ENCODE peak calls at places on chromosomes 2 and 18, in nine cellular contexts. N, U, H, Y, S, L, F, Z and R are unnamed samples.

GRCh38 chr2:137115081-137115713 is 349.9 kb downstream of the THSD7B start:
- DNase-seq in Z (no peak), H (no peak), U (no peak), L (no peak), F (no peak), Y (peak; percentile 35), N (no peak), S (no peak), R (no peak)

GRCh38 chr2:129469389-129469788 is 510.1 kb upstream of the RAB6C start:
- DNase-seq in Y (no peak), L (no peak), F (peak; percentile 25), H (no peak), U (no peak), N (no peak), S (no peak), Z (no peak), R (peak; percentile 3)

GRCh38 chr2:8216397-8216796 is 465.5 kb upstream of the ID2 start:
- DNase-seq in Y (no peak), N (no peak), L (no peak), Z (no peak), H (no peak), S (no peak), F (no peak), U (no peak), R (no peak)

GRCh38 chr2:68687018-68687417 is 43.6 kb downstream of the PROKR1 start:
- DNase-seq in Y (no peak), U (no peak), F (no peak), N (no peak), H (no peak), L (no peak), S (no peak), Z (no peak), R (no peak)

GRCh38 chr2:28444951-28445350 is 50.9 kb upstream of the PLB1 start:
- DNase-seq in F (no peak), N (no peak), S (no peak), Y (no peak), H (no peak), Z (no peak), U (no peak), L (no peak), R (no peak)

GRCh38 chr2:47004905-47005495 is 89.4 kb upstream of the MCFD2 start:
- DNase-seq in S (no peak), F (no peak), H (no peak), Y (no peak), N (no peak), L (no peak), Z (no peak), U (no peak), R (no peak)

GRCh38 chr18:22840606-22841144 is 92.5 kb upstream of the RBBP8 start:
- DNase-seq in S (no peak), H (no peak), U (no peak), F (no peak), L (no peak), N (no peak), Z (peak; percentile 52), Y (no peak), R (no peak)

GRCh38 chr2:19488009-19488691 is 129.7 kb upstream of the OSR1 start:
- DNase-seq in F (no peak), L (no peak), N (no peak), S (peak; percentile 69), U (no peak), H (no peak), Y (no peak), Z (peak; percentile 12), R (peak; percentile 89)

GRCh38 chr2:8685697-8686358 is 4.0 kb downstream of the ID2 start:
- DNase-seq in Y (peak; percentile 41), F (peak; percentile 72), Z (no peak), S (peak; percentile 66), L (peak; percentile 67), H (peak; percentile 93), N (peak; percentile 75), U (no peak), R (peak; percentile 63)

GRCh38 chr18:55387139-55387984 is 200.6 kb downstream of the TCF4 start:
- DNase-seq in N (no peak), U (no peak), Z (no peak), S (peak; percentile 1), F (no peak), L (no peak), H (no peak), Y (no peak), R (no peak)

GRCh38 chr2:130853391-130853790 is 16.7 kb downstream of the ARHGEF4 start:
- DNase-seq in U (no peak), S (no peak), F (no peak), N (no peak), H (no peak), L (no peak), Z (no peak), Y (no peak), R (no peak)

GRCh38 chr2:19706332-19706731 is 195.5 kb downstream of the TTC32 start:
- DNase-seq in Y (no peak), U (no peak), F (no peak), Z (no peak), L (no peak), N (no peak), S (no peak), H (no peak), R (peak; percentile 61)

GRCh38 chr2:167759531-167759930 is 487.9 kb downstream of the STK39 start:
- DNase-seq in Y (no peak), N (no peak), L (no peak), Z (no peak), S (no peak), H (no peak), F (no peak), U (no peak), R (no peak)

GRCh38 chr2:130391058-130391871 is 35.4 kb downstream of the PTPN18 start:
- DNase-seq in U (peak; percentile 41), Y (no peak), S (peak; percentile 65), L (peak; percentile 62), Z (no peak), F (peak; percentile 86), H (peak; percentile 75), N (peak; percentile 54), R (peak; percentile 78)

GRCh38 chr2:167487728-167488127 is 599.4 kb downstream of the XIRP2 start:
- DNase-seq in Z (no peak), N (no peak), F (no peak), L (no peak), H (no peak), Y (no peak), S (no peak), U (no peak), R (no peak)

GRCh38 chr2:8694737-8695136 is 12.9 kb downstream of the ID2 start:
- DNase-seq in N (no peak), S (peak; percentile 39), Z (no peak), F (no peak), U (no peak), H (no peak), L (no peak), Y (no peak), R (peak; percentile 11)

GRCh38 chr2:3458396-3459184 is 60.7 kb downstream of the ADI1 start:
- DNase-seq in H (no peak), N (no peak), L (no peak), Y (no peak), U (no peak), F (no peak), Z (no peak), S (no peak), R (no peak)

GRCh38 chr2:9397201-9397600 is 26.1 kb downstream of the ITGB1BP1 start:
- DNase-seq in H (no peak), Y (no peak), N (no peak), S (no peak), F (no peak), Z (no peak), U (no peak), L (no peak), R (no peak)

GRCh38 chr18:51498085-51498855 is 300.8 kb upstream of the MEX3C start:
- DNase-seq in L (no peak), F (no peak), S (no peak), Z (no peak), H (no peak), Y (peak; percentile 4), N (no peak), U (no peak), R (no peak)

GRCh38 chr2:109637749-109638570 is 23.8 kb downstream of the SOWAHC start:
- DNase-seq in F (no peak), Y (no peak), L (no peak), S (peak; percentile 32), H (no peak), N (no peak), Z (no peak), U (no peak), R (no peak)

GRCh38 chr18:49617329-49617695 is 55.5 kb downstream of the LIPG start:
- DNase-seq in U (no peak), S (no peak), F (no peak), Y (no peak), L (no peak), H (no peak), Z (no peak), N (no peak), R (no peak)

GRCh38 chr2:33167655-33168245 is 221.0 kb downstream of the LTBP1 start:
- DNase-seq in Y (no peak), S (no peak), F (no peak), U (no peak), L (no peak), H (no peak), Z (no peak), N (no peak), R (peak; percentile 6)

GRCh38 chr18:55779711-55780590 is 192.0 kb upstream of the TCF4 start:
- DNase-seq in L (peak; percentile 30), Y (no peak), H (no peak), Z (no peak), N (no peak), U (no peak), F (peak; percentile 68), S (no peak), R (no peak)

GRCh38 chr2:59899692-59900091 is 653.8 kb downstream of the BCL11A start:
- DNase-seq in N (no peak), Z (no peak), F (no peak), U (no peak), Y (no peak), S (no peak), H (no peak), L (no peak), R (no peak)

GRCh38 chr18:77081387-77081773 is 51.2 kb downstream of the MBP start:
- DNase-seq in S (no peak), Z (peak; percentile 27), L (no peak), H (no peak), Y (no peak), N (no peak), U (no peak), F (no peak), R (no peak)

GRCh38 chr2:180324191-180324590 is 317.1 kb upstream of the CWC22 start:
- DNase-seq in S (no peak), U (no peak), F (no peak), L (no peak), Y (no peak), H (no peak), N (no peak), Z (no peak), R (no peak)

GRCh38 chr2:207469380-207469779 is 60.4 kb upstream of the CREB1 start:
- DNase-seq in F (no peak), Z (no peak), S (no peak), N (no peak), U (no peak), L (no peak), Y (peak; percentile 64), H (no peak), R (no peak)

GRCh38 chr2:13652531-13653313 is 936.0 kb downstream of the TRIB2 start:
- DNase-seq in Y (no peak), F (no peak), N (no peak), H (no peak), L (no peak), U (no peak), S (peak; percentile 9), Z (no peak), R (peak; percentile 54)